ENCODE peak calls at places on chromosomes 1 and 21, in four cellular contexts. W, T, H and Y are unnamed samples.

GRCh38 chr21:39232926-39233325 is 49.7 kb upstream of the PSMG1 start:
- DNase-seq in W (no peak), H (no peak), T (no peak), Y (no peak)

GRCh38 chr1:246153796-246154212 is 353.3 kb downstream of the SMYD3 start:
- DNase-seq in T (no peak), H (no peak), W (no peak), Y (peak)

GRCh38 chr1:119266386-119266785 is 102.2 kb upstream of the HAO2 start:
- DNase-seq in W (peak), H (peak), T (no peak), Y (no peak)

GRCh38 chr1:85284202-85284601 is 7.8 kb upstream of the BCL10 start:
- DNase-seq in T (no peak), W (peak), H (no peak), Y (no peak)

GRCh38 chr1:160711528-160712311 is at the start of gene CD48:
- DNase-seq in W (no peak), T (no peak), H (no peak), Y (no peak)

GRCh38 chr1:37035828-37036666 is 1.7 kb upstream of the GRIK3 start:
- DNase-seq in T (peak), H (no peak), W (no peak), Y (peak)

GRCh38 chr1:145425436-145426029 is at the start of gene NBPF20:
- DNase-seq in T (peak), W (peak), H (peak), Y (peak)

GRCh38 chr21:37207441-37208009 is 59.6 kb downstream of the VPS26C start:
- DNase-seq in H (peak), W (peak), T (no peak), Y (no peak)

GRCh38 chr1:32338637-32339145 is 2.7 kb upstream of the MARCKSL1 start:
- DNase-seq in T (no peak), H (no peak), W (no peak), Y (no peak)

GRCh38 chr1:77831566-77831965 is 52.1 kb downstream of the MIGA1 start:
- DNase-seq in W (no peak), T (no peak), H (no peak), Y (no peak)

GRCh38 chr21:36163780-36164426 is 7.3 kb downstream of the DOP1B start:
- DNase-seq in H (no peak), T (no peak), W (no peak), Y (no peak)

GRCh38 chr1:64315402-64315801 is 112.0 kb downstream of the UBE2U start:
- DNase-seq in T (no peak), H (no peak), W (no peak), Y (no peak)

GRCh38 chr1:160121388-160121787 is 5.8 kb downstream of the ATP1A2 start:
- DNase-seq in H (no peak), T (no peak), W (no peak), Y (no peak)

GRCh38 chr1:245216356-245217110 is 61.7 kb downstream of the KIF26B start:
- DNase-seq in T (no peak), W (no peak), H (no peak), Y (no peak)

GRCh38 chr1:244347942-244348341 is 103.8 kb downstream of the ADSS2 start:
- DNase-seq in H (no peak), W (no peak), T (no peak), Y (no peak)

GRCh38 chr1:203628185-203628996 is 1.8 kb downstream of the ATP2B4 start:
- DNase-seq in H (no peak), W (no peak), T (peak), Y (no peak)
- TF ChIP-seq CBFB in H (no peak), W (no peak), T (no peak), Y (no peak)

DNA sequence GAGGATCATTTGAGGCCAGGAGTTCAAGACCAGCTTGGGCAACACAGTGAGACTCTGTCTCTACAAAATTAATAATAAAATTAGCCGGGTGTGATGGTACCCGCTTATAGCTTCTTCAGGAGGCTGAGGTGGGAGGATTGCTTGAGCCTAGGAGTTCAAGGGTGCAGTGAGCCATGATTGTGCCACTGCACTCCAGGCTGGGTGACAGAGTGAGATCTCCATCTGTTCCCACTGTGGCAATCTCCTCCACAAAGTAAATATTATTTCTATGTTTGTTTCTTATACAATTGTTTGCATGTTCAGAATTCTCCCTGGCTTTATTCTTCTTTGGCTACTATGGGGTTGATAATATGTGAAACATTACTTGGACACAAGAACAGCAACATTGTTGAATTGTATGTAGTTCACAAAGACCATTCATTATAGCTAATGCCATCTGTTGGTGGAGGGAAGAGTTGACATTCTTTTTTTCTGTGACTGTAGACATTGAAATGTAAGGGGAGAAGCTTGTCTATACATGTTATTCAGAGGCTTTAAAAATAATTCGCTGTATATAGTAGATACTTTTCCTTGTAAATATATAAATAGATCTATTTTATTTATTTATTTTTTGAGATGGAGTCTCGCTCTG is 47.8 kb upstream of the SRSF10 start:
- DNase-seq in T (no peak), W (peak), H (peak), Y (no peak)
- TF ChIP-seq CBFB in T (no peak), W (no peak), H (no peak), Y (no peak)

DNA sequence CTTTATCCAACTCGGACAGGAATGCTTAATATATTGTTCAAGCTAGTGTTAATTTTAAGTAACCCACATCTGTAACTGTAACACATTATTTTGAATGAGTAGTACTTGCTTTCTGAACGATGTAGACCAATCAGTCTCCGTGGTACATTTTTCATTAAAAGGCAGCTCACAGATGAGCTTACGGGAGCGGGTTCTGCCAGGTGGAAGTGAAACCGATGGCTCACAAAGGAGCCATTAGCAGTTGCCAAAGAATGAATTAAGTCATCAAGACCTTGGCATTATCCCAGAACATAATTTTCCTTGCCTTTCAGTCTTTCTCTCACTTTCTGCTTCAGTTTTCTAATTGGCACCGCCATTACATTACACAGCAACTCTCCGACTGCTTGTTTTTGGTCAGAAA is 33.5 kb upstream of the UTS2 start:
- DNase-seq in W (no peak), H (no peak), T (no peak), Y (no peak)
- TF ChIP-seq CBFB in W (no peak), H (no peak), T (no peak), Y (no peak)

GRCh38 chr1:68746378-68746777 is 249.5 kb upstream of the DEPDC1 start:
- DNase-seq in H (no peak), T (no peak), W (no peak), Y (no peak)

GRCh38 chr1:68745006-68745405 is 248.1 kb upstream of the DEPDC1 start:
- DNase-seq in H (no peak), W (no peak), T (no peak), Y (no peak)
- TF ChIP-seq CBFB in H (no peak), W (no peak), T (no peak), Y (no peak)

GRCh38 chr1:190207733-190208132 is 269.9 kb downstream of the BRINP3 start:
- DNase-seq in T (no peak), H (no peak), W (no peak), Y (no peak)
- TF ChIP-seq CBFB in T (no peak), H (no peak), W (no peak), Y (no peak)

GRCh38 chr21:44959376-44960091 is 19.7 kb downstream of the SLX9 start:
- DNase-seq in W (no peak), T (no peak), H (no peak), Y (no peak)
- TF ChIP-seq CBFB in W (no peak), T (no peak), H (no peak), Y (no peak)

DNA sequence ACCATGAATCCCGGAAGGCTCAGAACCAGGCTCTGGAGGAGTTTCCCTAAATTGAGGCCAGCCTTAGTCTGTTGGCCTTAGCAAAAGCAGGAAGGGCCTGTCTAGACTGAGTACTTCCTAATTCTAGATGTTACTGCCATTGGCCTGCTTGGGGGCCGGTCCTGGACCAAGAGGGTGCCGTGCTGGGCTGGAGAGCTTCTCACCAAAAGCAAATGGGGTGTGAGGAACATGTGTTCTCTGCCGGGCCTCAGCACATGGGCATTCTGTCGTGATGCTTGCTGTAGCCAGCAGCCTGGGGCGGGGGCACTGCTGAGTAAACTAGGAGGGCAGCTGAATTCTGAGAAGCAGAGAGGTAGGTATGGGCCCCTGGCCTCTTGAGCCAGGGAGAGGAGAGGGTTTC is 35.7 kb upstream of the MAN1C1 start:
- DNase-seq in H (no peak), W (no peak), T (peak), Y (no peak)
- TF ChIP-seq CBFB in H (no peak), W (no peak), T (no peak), Y (no peak)

GRCh38 chr1:217574265-217574949 is 56.5 kb downstream of the GPATCH2 start:
- DNase-seq in T (no peak), H (no peak), W (peak), Y (no peak)

GRCh38 chr1:217563179-217563578 is 67.7 kb downstream of the GPATCH2 start:
- DNase-seq in W (no peak), H (no peak), T (no peak), Y (no peak)

GRCh38 chr1:217564833-217565232 is 66.1 kb downstream of the GPATCH2 start:
- DNase-seq in T (no peak), H (no peak), W (no peak), Y (no peak)

GRCh38 chr1:217568200-217568599 is 62.7 kb downstream of the GPATCH2 start:
- DNase-seq in H (no peak), T (no peak), W (no peak), Y (no peak)

GRCh38 chr1:217569021-217569420 is 61.9 kb downstream of the GPATCH2 start:
- DNase-seq in T (no peak), H (no peak), W (no peak), Y (no peak)
- TF ChIP-seq CBFB in T (no peak), H (no peak), W (no peak), Y (no peak)

GRCh38 chr1:47703981-47704596 is 266.2 kb downstream of the FOXD2 start:
- DNase-seq in H (no peak), T (no peak), W (no peak), Y (no peak)
- TF ChIP-seq CBFB in H (no peak), T (no peak), W (no peak), Y (no peak)